ENCODE peak calls at places on chromosomes 3 and 15, in seven cellular contexts. M is H7; Y is heart left ventricle; L is naive thymus-derived CD4-positive, alpha-beta T cell; U is NT2/D1; J is aorta; G is upper lobe of right lung. R is an unnamed sample. For H3K27me3 and H3K36me3, the result is how much of the 10 kb centered on the place peaks cover.

GRCh38 chr3:105868450-105868744 is 415 bp downstream of the CBLB start:
- DNase-seq in M (peak), Y (peak), L (no peak), U (no peak), J (peak), G (peak), R (peak)

GRCh38 chr3:128339491-128340012 is 127.1 kb downstream of the DNAJB8 start:
- DNase-seq in M (no peak), Y (peak), L (no peak), U (no peak), J (no peak), G (no peak), R (no peak)

GRCh38 chr3:51604212-51604611 is 65.7 kb downstream of the RAD54L2 start:
- DNase-seq in M (no peak), Y (no peak), L (no peak), U (no peak), J (no peak), G (no peak), R (no peak)

GRCh38 chr3:25817107-25817506 is 27.2 kb downstream of the OXSM start:
- DNase-seq in M (no peak), Y (no peak), L (no peak), U (no peak), J (no peak), G (no peak), R (no peak)

GRCh38 chr15:66963710-66964109 is 101.7 kb upstream of the SMAD3 start:
- DNase-seq in M (no peak), Y (no peak), L (no peak), U (no peak), J (no peak), G (no peak), R (no peak)

GRCh38 chr3:178304758-178305157 is 231.5 kb upstream of the KCNMB2 start:
- DNase-seq in M (no peak), Y (no peak), L (no peak), U (no peak), J (no peak), G (no peak), R (no peak)

GRCh38 chr3:128413003-128413370 is 53.7 kb downstream of the DNAJB8 start:
- DNase-seq in M (peak), Y (no peak), L (no peak), U (no peak), J (no peak), G (no peak), R (no peak)

GRCh38 chr3:173932624-173933023 is 535.1 kb downstream of the NLGN1 start:
- DNase-seq in M (no peak), Y (no peak), L (no peak), U (no peak), J (no peak), G (no peak), R (peak)

GRCh38 chr3:141530133-141530768 is 43.4 kb downstream of the RASA2 start:
- DNase-seq in M (no peak), Y (no peak), L (peak), U (no peak), J (no peak), G (no peak), R (peak)

GRCh38 chr3:143888846-143889245 is 40.6 kb upstream of the SLC9A9 start:
- DNase-seq in M (no peak), Y (no peak), L (no peak), U (no peak), J (no peak), G (no peak), R (no peak)

GRCh38 chr15:96363692-96364091 is 33.2 kb downstream of the NR2F2 start:
- DNase-seq in M (peak), Y (no peak), L (no peak), U (no peak), J (no peak), G (no peak), R (no peak)

GRCh38 chr15:96361309-96362000 is 31.0 kb downstream of the NR2F2 start:
- DNase-seq in M (peak), Y (no peak), L (no peak), U (no peak), J (peak), G (no peak), R (no peak)

GRCh38 chr15:96362001-96362758 is 31.7 kb downstream of the NR2F2 start:
- DNase-seq in M (peak), Y (no peak), L (no peak), U (no peak), J (no peak), G (no peak), R (no peak)

GRCh38 chr15:96360581-96361308 is 30.2 kb downstream of the NR2F2 start:
- DNase-seq in M (peak), Y (no peak), L (no peak), U (no peak), J (no peak), G (no peak), R (no peak)

GRCh38 chr15:96362759-96363678 is 32.5 kb downstream of the NR2F2 start:
- DNase-seq in M (peak), Y (no peak), L (no peak), U (no peak), J (no peak), G (no peak), R (no peak)
- H3K27me3 ChIP-seq in M (half or more), Y (under half), L (under half), U (half or more), J (under half), G (half or more), R (under half)

DNA sequence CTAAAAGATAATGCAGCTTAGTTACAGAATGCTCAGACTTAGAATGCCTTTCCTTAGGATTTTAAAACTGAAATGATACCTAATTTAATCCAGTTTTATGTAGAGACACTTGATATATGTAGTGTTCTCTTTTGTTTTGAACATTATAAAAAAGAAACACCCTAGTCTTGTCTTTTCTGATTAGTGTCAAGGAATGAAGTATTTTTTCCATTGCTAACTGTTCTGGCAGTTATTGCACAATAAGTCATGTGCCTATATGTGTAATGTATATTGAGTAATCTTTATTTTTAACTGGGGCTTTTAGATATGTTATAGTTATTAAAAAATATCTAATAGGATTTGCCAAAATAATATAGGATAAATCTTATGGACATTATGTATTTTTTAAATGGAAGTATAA is 4.5 kb downstream of the ARL8B start:
- DNase-seq in M (no peak), Y (no peak), L (no peak), U (no peak), J (no peak), G (no peak), R (no peak)
- H3K4me3 ChIP-seq in M (no peak), Y (no peak), L (no peak), U (no peak), J (no peak), G (peak), R (no peak)

GRCh38 chr15:62854420-62855084 is 188.0 kb upstream of the TPM1 start:
- DNase-seq in M (no peak), Y (no peak), L (no peak), U (no peak), J (no peak), G (no peak), R (no peak)
- H3K36me3 ChIP-seq in M (under half), Y (under half), L (under half), U (under half), J (under half), G (under half), R (under half)

GRCh38 chr15:89383635-89384604 is 49.3 kb upstream of the POLG start:
- DNase-seq in M (no peak), Y (peak), L (no peak), U (no peak), J (no peak), G (no peak), R (peak)
- H3K27me3 ChIP-seq in M (half or more), Y (under half), L (under half), U (half or more), J (under half), G (under half), R (under half)

DNA sequence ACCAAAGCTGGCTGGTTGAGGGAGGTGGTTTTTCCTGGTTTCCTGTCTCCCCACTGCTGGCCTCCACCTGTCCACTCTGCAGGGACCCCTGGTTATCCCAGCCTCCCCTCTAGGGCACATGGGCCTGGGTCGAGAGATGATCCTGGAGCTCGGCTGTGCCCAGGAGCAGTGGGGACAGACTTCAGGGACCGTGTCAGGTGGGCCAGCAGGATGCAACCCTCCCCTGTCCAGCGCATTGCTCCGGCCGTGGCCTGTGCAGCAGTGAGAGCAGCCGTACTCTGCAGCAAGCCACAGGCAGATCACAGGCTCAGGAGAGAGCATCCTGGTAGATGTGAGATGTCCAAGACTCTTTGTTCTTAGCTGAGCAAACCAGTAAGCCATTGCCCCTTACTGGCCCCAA is 92.5 kb upstream of the RPL32 start:
- DNase-seq in M (no peak), Y (no peak), L (no peak), U (no peak), J (no peak), G (no peak), R (no peak)
- H3K4me3 ChIP-seq in M (no peak), Y (no peak), L (no peak), U (no peak), J (no peak), G (no peak), R (no peak)

R was measured in MG63.